ENCODE peak calls at places on chromosomes 16 and 17, in eight cellular contexts. C is mesothelial cell of epicardium; N is stimulated activated CD4-positive, alpha-beta T cell treated with anti-CD3 and anti-CD28 coated beads, TNF-alpha, amount 100 ng/mL, for 24 hours; Z is NCI-H1417; L is stimulated activated CD8-positive, alpha-beta memory T cell treated with anti-CD3 and anti-CD28 coated beads, Interleukin-7, amount 100 ng/mL, for 24 hours; W is AG04450; U is natural killer cell treated with Interleukin-12 subunit alpha and Interleukin-12 subunit beta and Interleukin-15 and Interleukin-18, amount 100 ng/mL, for 72 hours; M is activated naive CD4-positive, alpha-beta T cell treated with anti-CD3 and anti-CD28 coated beads, Interleukin-2, amount 50 U/mL, for 16 hours. J is an unnamed sample.

GRCh38 chr16:67661101-67661661 is 421 bp downstream of the PARD6A start:
- DNase-seq in C (no peak), N (no peak), Z (peak; percentile 81), L (no peak), W (no peak), U (no peak), M (peak; percentile 31), J (no peak)

GRCh38 chr17:66178642-66179041 is 13.3 kb downstream of the CEP112 start:
- DNase-seq in C (no peak), N (no peak), Z (no peak), L (no peak), W (no peak), U (no peak), M (no peak), J (no peak)

GRCh38 chr17:82349287-82349701 is 9.8 kb upstream of the TEX19 start:
- DNase-seq in C (no peak), N (no peak), Z (no peak), L (no peak), W (no peak), U (no peak), M (no peak), J (no peak)

GRCh38 chr16:46885960-46886763 is 2.0 kb downstream of the GPT2 start:
- DNase-seq in C (no peak), N (no peak), Z (no peak), L (no peak), W (peak; percentile 26), U (no peak), M (no peak), J (no peak)

GRCh38 chr17:49836111-49837030 is 11.5 kb downstream of the TAC4 start:
- DNase-seq in C (no peak), N (no peak), Z (no peak), L (no peak), W (no peak), U (no peak), M (no peak), J (no peak)

GRCh38 chr16:30977502-30977901 is 7.5 kb upstream of the HSD3B7 start:
- DNase-seq in C (no peak), N (no peak), Z (no peak), L (no peak), W (no peak), U (no peak), M (peak; percentile 27), J (no peak)

GRCh38 chr17:47210105-47210504 is 957 bp downstream of the MYL4 start:
- DNase-seq in C (no peak), N (no peak), Z (peak; percentile 17), L (no peak), W (no peak), U (no peak), M (no peak), J (no peak)

GRCh38 chr16:14354561-14355351 is 275.3 kb downstream of the PARN start:
- DNase-seq in C (no peak), N (peak; percentile 14), Z (no peak), L (no peak), W (no peak), U (no peak), M (peak; percentile 44), J (no peak)

GRCh38 chr16:71387045-71387871 is 28.7 kb downstream of the CALB2 start:
- DNase-seq in C (no peak), N (no peak), Z (peak; percentile 2), L (no peak), W (no peak), U (no peak), M (no peak), J (no peak)

GRCh38 chr16:273547-274421 is 2.0 kb downstream of the RGS11 start:
- DNase-seq in C (peak; percentile 17), N (no peak), Z (no peak), L (no peak), W (no peak), U (no peak), M (no peak), J (no peak)

GRCh38 chr17:42271277-42271922 is 4.8 kb downstream of the STAT5B start:
- DNase-seq in C (no peak), N (no peak), Z (no peak), L (no peak), W (no peak), U (no peak), M (no peak), J (no peak)

GRCh38 chr16:28863929-28864886 is 565 bp downstream of the SH2B1 start:
- DNase-seq in C (no peak), N (no peak), Z (no peak), L (no peak), W (no peak), U (peak; percentile 59), M (no peak), J (no peak)

GRCh38 chr17:80180192-80180591 is 10.4 kb downstream of the CARD14 start:
- DNase-seq in C (no peak), N (no peak), Z (peak; percentile 6), L (no peak), W (no peak), U (no peak), M (no peak), J (no peak)

GRCh38 chr17:12492450-12492849 is 173.2 kb upstream of the MYOCD start:
- DNase-seq in C (no peak), N (no peak), Z (no peak), L (no peak), W (peak; percentile 60), U (no peak), M (no peak), J (no peak)

GRCh38 chr16:29806641-29807425 is 504 bp downstream of the MAZ start:
- DNase-seq in C (no peak), N (peak; percentile 71), Z (peak; percentile 92), L (no peak), W (no peak), U (no peak), M (peak; percentile 71), J (no peak)

GRCh38 chr17:76515291-76515949 is 14.2 kb upstream of the RHBDF2 start:
- DNase-seq in C (no peak), N (peak; percentile 78), Z (no peak), L (peak; percentile 57), W (peak; percentile 65), U (peak; percentile 97), M (peak; percentile 70), J (no peak)

GRCh38 chr17:45700171-45701090 is 83.7 kb upstream of the CRHR1 start:
- DNase-seq in C (no peak), N (no peak), Z (peak; percentile 94), L (no peak), W (no peak), U (no peak), M (no peak), J (no peak)

GRCh38 chr17:2982854-2983636 is 80.4 kb downstream of the OR1D5 start:
- DNase-seq in C (no peak), N (no peak), Z (no peak), L (no peak), W (peak; percentile 77), U (no peak), M (no peak), J (no peak)

GRCh38 chr16:80260906-80261311 is 279.9 kb upstream of the DYNLRB2 start:
- DNase-seq in C (no peak), N (no peak), Z (no peak), L (no peak), W (no peak), U (no peak), M (no peak), J (no peak)

GRCh38 chr17:77366206-77366557 is 225.4 kb downstream of the SEC14L1 start:
- DNase-seq in C (no peak), N (no peak), Z (peak; percentile 77), L (no peak), W (no peak), U (no peak), M (no peak), J (no peak)

GRCh38 chr17:18182978-18183333 is 672 bp upstream of the ALKBH5 start:
- DNase-seq in C (peak; percentile 60), N (peak; percentile 88), Z (peak; percentile 94), L (peak; percentile 66), W (peak; percentile 34), U (peak; percentile 92), M (peak; percentile 87), J (no peak)

GRCh38 chr16:4972938-4973587 is 14.9 kb downstream of the SEC14L5 start:
- DNase-seq in C (no peak), N (no peak), Z (no peak), L (no peak), W (no peak), U (no peak), M (no peak), J (no peak)

GRCh38 chr17:5099271-5099670 is 12.4 kb downstream of the ZNF232 start:
- DNase-seq in C (no peak), N (no peak), Z (no peak), L (no peak), W (no peak), U (no peak), M (no peak), J (no peak)

GRCh38 chr16:75351183-75351582 is 82.1 kb downstream of the CFDP1 start:
- DNase-seq in C (no peak), N (no peak), Z (no peak), L (no peak), W (no peak), U (no peak), M (no peak), J (no peak)

GRCh38 chr17:50649042-50649908 is 14.6 kb downstream of the ABCC3 start:
- DNase-seq in C (no peak), N (no peak), Z (no peak), L (no peak), W (peak; percentile 34), U (no peak), M (no peak), J (no peak)

GRCh38 chr17:58249270-58250133 is 11.1 kb downstream of the LPO start:
- DNase-seq in C (peak; percentile 56), N (peak; percentile 74), Z (peak; percentile 92), L (peak; percentile 58), W (peak; percentile 1), U (peak; percentile 73), M (peak; percentile 80), J (no peak)

GRCh38 chr17:81115219-81115618 is 50.1 kb upstream of the PVALEF start:
- DNase-seq in C (no peak), N (no peak), Z (no peak), L (no peak), W (no peak), U (no peak), M (no peak), J (no peak)

GRCh38 chr16:73956592-73957495 is 339.8 kb upstream of the PSMD7 start:
- DNase-seq in C (no peak), N (peak; percentile 24), Z (peak; percentile 75), L (peak; percentile 11), W (peak; percentile 20), U (no peak), M (peak; percentile 19), J (no peak)

GRCh38 chr17:18040287-18040858 is 1.2 kb downstream of the GID4 start:
- DNase-seq in C (no peak), N (no peak), Z (no peak), L (no peak), W (no peak), U (no peak), M (no peak), J (no peak)

GRCh38 chr16:89324056-89325010 is 106.8 kb downstream of the ZNF778 start:
- DNase-seq in C (no peak), N (peak; percentile 71), Z (no peak), L (peak; percentile 39), W (no peak), U (no peak), M (peak; percentile 70), J (no peak)

GRCh38 chr16:24851700-24852099 is 5.9 kb downstream of the SLC5A11 start:
- DNase-seq in C (no peak), N (peak; percentile 16), Z (no peak), L (no peak), W (no peak), U (no peak), M (no peak), J (no peak)

GRCh38 chr17:28702752-28703150 is 8.9 kb downstream of the PROCA1 start:
- DNase-seq in C (no peak), N (no peak), Z (no peak), L (no peak), W (no peak), U (no peak), M (no peak), J (no peak)

GRCh38 chr16:38941-39892 is 14.2 kb downstream of the POLR3K start:
- DNase-seq in C (no peak), N (peak; percentile 48), Z (peak; percentile 22), L (no peak), W (no peak), U (peak; percentile 40), M (peak; percentile 29), J (no peak)

GRCh38 chr17:72185571-72185970 is 64.8 kb downstream of the SOX9 start:
- DNase-seq in C (no peak), N (no peak), Z (peak; percentile 50), L (no peak), W (no peak), U (no peak), M (no peak), J (no peak)

J was measured in CMK.